ENCODE peak calls at places on chromosomes 6 and 20, in five cellular contexts. R is K562, I is HepG2, K is SK-N-SH, P is GM12878. S is an unnamed sample.

GRCh38 chr6:116969211-116969863 is 92.3 kb downstream of the RFX6 start:
- DNase-seq in R (peak; percentile 64), I (peak; percentile 64), K (peak; percentile 37), P (no peak), S (peak; percentile 57)

GRCh38 chr6:13432526-13433218 is 54.7 kb downstream of the GFOD1 start:
- DNase-seq in R (no peak), I (no peak), K (no peak), P (peak; percentile 53), S (no peak)

GRCh38 chr6:101401792-101402617 is 8.5 kb downstream of the GRIK2 start:
- DNase-seq in R (no peak), I (no peak), K (peak; percentile 86), P (no peak), S (no peak)

GRCh38 chr6:166512567-166512966 is 73.9 kb downstream of the RAMACL start:
- DNase-seq in R (peak; percentile 14), I (no peak), K (no peak), P (no peak), S (peak; percentile 27)

GRCh38 chr6:73515204-73516101 is 5.4 kb downstream of the EEF1A1 start:
- DNase-seq in R (peak; percentile 79), I (peak; percentile 73), K (peak; percentile 39), P (no peak), S (no peak)

GRCh38 chr6:43823879-43824740 is 54.1 kb downstream of the VEGFA start:
- DNase-seq in R (peak; percentile 43), I (peak; percentile 81), K (no peak), P (no peak), S (no peak)

GRCh38 chr6:127206531-127207065 is 60.1 kb upstream of the RNF146 start:
- DNase-seq in R (no peak), I (no peak), K (no peak), P (no peak), S (no peak)

GRCh38 chr6:106103728-106104109 is 17.6 kb downstream of the PRDM1 start:
- DNase-seq in R (peak; percentile 12), I (no peak), K (no peak), P (no peak), S (no peak)

GRCh38 chr6:157715766-157716171 is 107.3 kb upstream of the SNX9 start:
- DNase-seq in R (no peak), I (no peak), K (no peak), P (no peak), S (no peak)

GRCh38 chr6:46254946-46255345 is 84.2 kb upstream of the ENPP5 start:
- DNase-seq in R (no peak), I (no peak), K (no peak), P (no peak), S (no peak)

GRCh38 chr20:57473246-57474042 is 51.5 kb downstream of the CTCFL start:
- DNase-seq in R (no peak), I (no peak), K (no peak), P (peak; percentile 68), S (no peak)

GRCh38 chr20:1995531-1996310 is 1.9 kb upstream of the PDYN start:
- DNase-seq in R (no peak), I (no peak), K (no peak), P (no peak), S (no peak)

GRCh38 chr20:871948-872347 is 38.4 kb downstream of the FAM110A start:
- DNase-seq in R (no peak), I (no peak), K (no peak), P (no peak), S (no peak)

GRCh38 chr6:122753688-122754056 is 25.8 kb upstream of the FABP7 start:
- DNase-seq in R (no peak), I (no peak), K (no peak), P (no peak), S (no peak)

GRCh38 chr20:16286601-16287000 is 286.6 kb downstream of the KIF16B start:
- DNase-seq in R (no peak), I (no peak), K (no peak), P (no peak), S (no peak)

GRCh38 chr6:11425431-11425871 is 112.1 kb upstream of the TMEM170B start:
- DNase-seq in R (no peak), I (peak; percentile 92), K (no peak), P (no peak), S (no peak)

GRCh38 chr6:81700414-81700813 is 52.1 kb downstream of the TENT5A start:
- DNase-seq in R (no peak), I (no peak), K (no peak), P (no peak), S (no peak)

GRCh38 chr6:41712651-41713103 is 22.7 kb downstream of the TFEB start:
- DNase-seq in R (no peak), I (no peak), K (no peak), P (no peak), S (no peak)

GRCh38 chr6:103908898-103909297 is 950.8 kb downstream of the HACE1 start:
- DNase-seq in R (no peak), I (no peak), K (no peak), P (no peak), S (no peak)

GRCh38 chr6:103910018-103910417 is 949.7 kb downstream of the HACE1 start:
- DNase-seq in R (no peak), I (no peak), K (no peak), P (no peak), S (no peak)
- TF ChIP-seq ZBTB33 in R (no peak), I (no peak), K (no peak), P (no peak), S (no peak)

GRCh38 chr6:143596857-143597256 is 80.9 kb upstream of the PHACTR2 start:
- DNase-seq in R (no peak), I (no peak), K (no peak), P (no peak), S (no peak)

GRCh38 chr6:143600821-143601220 is 76.9 kb upstream of the PHACTR2 start:
- DNase-seq in R (no peak), I (no peak), K (no peak), P (no peak), S (no peak)

GRCh38 chr6:143601501-143601900 is 76.3 kb upstream of the PHACTR2 start:
- DNase-seq in R (no peak), I (no peak), K (no peak), P (no peak), S (no peak)

GRCh38 chr6:143595256-143596036 is 82.3 kb upstream of the PHACTR2 start:
- DNase-seq in R (no peak), I (no peak), K (no peak), P (no peak), S (no peak)

GRCh38 chr6:143598466-143599080 is 79.2 kb upstream of the PHACTR2 start:
- DNase-seq in R (peak; percentile 24), I (no peak), K (no peak), P (no peak), S (no peak)
- TF ChIP-seq ZBTB33 in R (no peak), I (no peak), K (no peak), P (no peak), S (no peak)

GRCh38 chr20:50953821-50954220 is 4.5 kb downstream of the DPM1 start:
- DNase-seq in R (no peak), I (no peak), K (no peak), P (no peak), S (no peak)
- TF ChIP-seq ZBTB33 in R (no peak), I (no peak), K (no peak), P (no peak), S (no peak)

GRCh38 chr6:15444881-15445280 is 199.0 kb downstream of the JARID2 start:
- DNase-seq in R (no peak), I (peak; percentile 52), K (peak; percentile 78), P (no peak), S (peak; percentile 16)

GRCh38 chr6:15442467-15442866 is 196.6 kb downstream of the JARID2 start:
- DNase-seq in R (no peak), I (no peak), K (no peak), P (no peak), S (no peak)

GRCh38 chr6:15441982-15442381 is 196.1 kb downstream of the JARID2 start:
- DNase-seq in R (no peak), I (no peak), K (no peak), P (no peak), S (no peak)

GRCh38 chr6:15443119-15443518 is 197.2 kb downstream of the JARID2 start:
- DNase-seq in R (peak; percentile 39), I (no peak), K (no peak), P (no peak), S (no peak)

DNA sequence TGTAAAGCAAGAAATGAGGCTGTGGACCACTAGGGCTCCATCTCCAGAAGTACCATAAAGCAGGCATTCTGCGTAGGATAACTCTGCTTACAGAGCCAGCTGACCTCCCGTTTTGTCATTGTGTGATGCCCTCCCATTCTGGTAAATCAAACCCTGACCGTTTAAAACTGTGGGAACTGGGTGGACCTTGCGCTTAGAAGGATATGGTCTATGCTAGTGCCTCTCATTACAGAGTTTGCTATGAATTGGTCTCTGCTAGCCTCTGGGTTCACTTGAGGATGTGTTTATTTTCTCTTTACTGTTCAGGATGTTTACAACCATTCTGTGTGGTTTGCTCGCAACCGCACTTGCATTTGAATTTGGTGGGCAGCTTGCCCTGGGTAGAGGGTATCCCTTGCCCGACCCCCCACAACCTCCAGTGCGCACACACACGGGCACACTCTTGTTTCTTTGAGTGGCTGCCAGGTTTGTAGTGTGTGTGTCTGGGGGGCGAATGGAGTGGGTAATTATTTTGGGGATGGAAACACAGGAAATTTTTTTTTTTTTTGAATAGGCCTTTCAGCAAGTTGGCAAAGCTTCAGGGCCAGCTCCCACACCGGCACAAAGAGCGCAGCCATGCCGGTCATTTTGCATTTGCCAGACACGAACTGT is 198.3 kb downstream of the JARID2 start:
- DNase-seq in R (no peak), I (no peak), K (peak; percentile 50), P (no peak), S (no peak)
- TF ChIP-seq ZBTB33 in R (no peak), I (no peak), K (no peak), P (no peak), S (no peak)

GRCh38 chr6:160069050-160069454 is 52.6 kb upstream of the SLC22A1 start:
- DNase-seq in R (no peak), I (no peak), K (no peak), P (peak; percentile 64), S (no peak)
- TF ChIP-seq ZBTB33 in R (no peak), I (no peak), K (no peak), P (no peak), S (no peak)

DNA sequence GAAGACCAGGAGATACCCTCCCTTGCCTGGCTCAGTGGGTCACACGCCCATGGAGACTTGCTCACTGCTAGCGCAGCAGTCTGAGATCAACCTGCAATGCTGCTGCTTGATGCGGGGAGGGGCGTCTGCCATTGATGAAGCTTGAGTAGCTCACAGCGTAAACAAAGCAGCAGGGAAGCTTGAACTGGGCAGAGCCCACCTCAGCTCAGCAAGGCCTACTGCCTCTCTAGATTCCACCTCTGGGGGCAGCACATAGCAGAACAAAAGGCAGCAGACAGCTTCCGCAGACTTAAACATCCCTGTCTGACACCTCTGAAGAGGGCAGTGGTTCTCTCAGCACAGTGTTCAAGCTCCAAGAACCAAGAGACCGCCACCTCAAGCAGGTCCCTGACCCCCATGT is 271.3 kb downstream of the ESR1 start:
- DNase-seq in R (no peak), I (no peak), K (no peak), P (no peak), S (no peak)
- TF ChIP-seq ZBTB33 in R (no peak), I (no peak), K (no peak), P (no peak), S (no peak)

GRCh38 chr20:23656372-23656771 is 18.6 kb upstream of the CST3 start:
- DNase-seq in R (no peak), I (no peak), K (no peak), P (no peak), S (no peak)
- TF ChIP-seq ZBTB33 in R (no peak), I (no peak), K (no peak), P (no peak), S (no peak)